ENCODE peak calls at places on chromosomes 16 and 17, in four cellular contexts. G is AG04449, I is uterus, V is HuH-7. L is an unnamed sample.

GRCh38 chr17:66945451-66945850 is 19.1 kb upstream of the CACNG4 start:
- DNase-seq in V (no peak), I (peak), G (no peak), L (no peak)

GRCh38 chr17:66351053-66351452 is 48.6 kb downstream of the PRKCA start:
- DNase-seq in G (no peak), V (no peak), I (no peak), L (peak)

GRCh38 chr16:75415169-75415908 is 18.0 kb downstream of the CFDP1 start:
- DNase-seq in I (no peak), G (no peak), V (no peak), L (no peak)

GRCh38 chr17:38982858-38983746 is 15.9 kb upstream of the FBXO47 start:
- DNase-seq in G (no peak), V (peak), I (peak), L (peak)

GRCh38 chr16:48597563-48598392 is 12.2 kb downstream of the N4BP1 start:
- DNase-seq in V (no peak), I (no peak), G (no peak), L (no peak)

GRCh38 chr16:74874912-74875311 is 100.3 kb upstream of the FA2H start:
- DNase-seq in V (no peak), G (no peak), I (no peak), L (no peak)

GRCh38 chr17:81994593-81995462 is 17.4 kb downstream of the ASPSCR1 start:
- DNase-seq in V (no peak), G (no peak), I (no peak), L (no peak)

GRCh38 chr16:73064227-73064995 is 16.5 kb upstream of the ZFHX3 start:
- DNase-seq in G (peak), V (no peak), I (no peak), L (no peak)

GRCh38 chr16:79402356-79402755 is 198.2 kb downstream of the MAF start:
- DNase-seq in I (no peak), G (no peak), V (no peak), L (peak)

GRCh38 chr16:2210386-2211365 is at the start of gene BRICD5:
- DNase-seq in G (no peak), V (no peak), I (no peak), L (no peak)

GRCh38 chr16:47664653-47665325 is 203.7 kb downstream of the PHKB start:
- DNase-seq in I (no peak), V (peak), G (no peak), L (peak)

GRCh38 chr17:49227436-49228261 is 2.9 kb downstream of the PHOSPHO1 start:
- DNase-seq in I (peak), G (peak), V (peak), L (peak)

GRCh38 chr16:85826686-85827247 is 27.3 kb downstream of the COX4I1 start:
- DNase-seq in V (no peak), I (no peak), G (no peak), L (no peak)

GRCh38 chr17:77110006-77110374 is 30.8 kb upstream of the SEC14L1 start:
- DNase-seq in I (no peak), V (no peak), G (no peak), L (no peak)

GRCh38 chr16:85201566-85201965 is 89.3 kb upstream of the CIBAR2 start:
- DNase-seq in I (no peak), V (no peak), G (no peak), L (no peak)

GRCh38 chr17:32495347-32496253 is 8.8 kb downstream of the CDK5R1 start:
- DNase-seq in I (peak), V (no peak), G (no peak), L (no peak)

GRCh38 chr16:89197633-89198416 is 2.5 kb downstream of the SLC22A31 start:
- DNase-seq in V (no peak), G (no peak), I (no peak), L (no peak)